ENCODE peak calls at places on chromosome 21, in seven cellular contexts. X is GM06990, U is glomerular endothelial cell, I is IMR-90, L is NCI-H2107, H is PC-3, G is BJ. A is an unnamed sample.

GRCh38 chr21:42291751-42292562 is 23.3 kb downstream of the TFF3 start:
- DNase-seq in X (no peak), U (no peak), I (no peak), L (no peak), H (no peak), G (no peak), A (no peak)

GRCh38 chr21:45534591-45535331 is 7.5 kb downstream of the SLC19A1 start:
- DNase-seq in X (no peak), U (no peak), I (no peak), L (no peak), H (no peak), G (no peak), A (no peak)

GRCh38 chr21:45532826-45533730 is 9.2 kb downstream of the SLC19A1 start:
- DNase-seq in X (no peak), U (no peak), I (no peak), L (no peak), H (no peak), G (no peak), A (no peak)

GRCh38 chr21:44497641-44498243 is 42.3 kb downstream of the KRTAP10-1 start:
- DNase-seq in X (no peak), U (no peak), I (no peak), L (peak; percentile 62), H (no peak), G (no peak), A (no peak)

GRCh38 chr21:42411891-42412635 is 8.4 kb downstream of the UBASH3A start:
- DNase-seq in X (no peak), U (no peak), I (no peak), L (no peak), H (no peak), G (no peak), A (no peak)

GRCh38 chr21:43195131-43196021 is 26.6 kb downstream of the CRYAA start:
- DNase-seq in X (no peak), U (no peak), I (no peak), L (no peak), H (no peak), G (no peak), A (no peak)

GRCh38 chr21:45546636-45547203 is 4.5 kb upstream of the SLC19A1 start:
- DNase-seq in X (no peak), U (no peak), I (no peak), L (no peak), H (no peak), G (no peak), A (no peak)

GRCh38 chr21:21897275-21897883 is 899.2 kb downstream of the NCAM2 start:
- DNase-seq in X (no peak), U (no peak), I (no peak), L (no peak), H (peak; percentile 73), G (no peak), A (no peak)

GRCh38 chr21:46187814-46188213 is 3.6 kb upstream of the SPATC1L start:
- DNase-seq in X (no peak), U (no peak), I (no peak), L (no peak), H (no peak), G (no peak), A (no peak)

GRCh38 chr21:41610042-41610839 is 102.3 kb upstream of the TMPRSS2 start:
- DNase-seq in X (no peak), U (no peak), I (peak; percentile 64), L (no peak), H (peak; percentile 83), G (no peak), A (no peak)

GRCh38 chr21:37130971-37131370 is 57.9 kb downstream of the TTC3 start:
- DNase-seq in X (no peak), U (no peak), I (peak; percentile 44), L (no peak), H (peak; percentile 89), G (no peak), A (no peak)

GRCh38 chr21:26769613-26770188 is 75.5 kb downstream of the ADAMTS1 start:
- DNase-seq in X (no peak), U (peak; percentile 5), I (peak; percentile 73), L (no peak), H (peak; percentile 63), G (no peak), A (no peak)

GRCh38 chr21:14949603-14950002 is 115.2 kb downstream of the NRIP1 start:
- DNase-seq in X (no peak), U (no peak), I (no peak), L (no peak), H (no peak), G (no peak), A (no peak)

GRCh38 chr21:40291560-40291959 is 424.3 kb downstream of the PCP4 start:
- DNase-seq in X (no peak), U (no peak), I (no peak), L (no peak), H (no peak), G (no peak), A (no peak)

GRCh38 chr21:28833181-28833580 is 159.5 kb downstream of the LTN1 start:
- DNase-seq in X (no peak), U (no peak), I (peak; percentile 5), L (no peak), H (peak; percentile 70), G (no peak), A (no peak)

GRCh38 chr21:31290765-31291164 is 53.3 kb downstream of the TIAM1 start:
- DNase-seq in X (no peak), U (no peak), I (no peak), L (no peak), H (no peak), G (no peak), A (no peak)

GRCh38 chr21:35342440-35342839 is 293.3 kb upstream of the RUNX1 start:
- DNase-seq in X (peak; percentile 57), U (no peak), I (no peak), L (no peak), H (peak; percentile 10), G (no peak), A (peak; percentile 17)